ENCODE peak calls at places on chromosomes 11 and 22, in four cellular contexts. T, D, E and X are unnamed samples.
A peak's percentile ranks its signal among the peaks of the same experiment; 100 is the strongest.

GRCh38 chr22:39234867-39235687 is 9.7 kb downstream of the PDGFB start:
- DNase-seq in E (peak; percentile 72), T (peak; percentile 54), D (no peak), X (no peak)

GRCh38 chr11:16194566-16194965 is 161.8 kb downstream of the SOX6 start:
- DNase-seq in D (no peak), E (no peak), T (peak; percentile 81), X (no peak)

GRCh38 chr11:65112551-65113360 is 1.1 kb downstream of the TM7SF2 start:
- DNase-seq in T (peak; percentile 75), E (peak; percentile 82), D (no peak), X (peak; percentile 69)

GRCh38 chr11:68946416-68947090 is 34.2 kb downstream of the MRGPRD start:
- DNase-seq in T (no peak), D (peak; percentile 72), E (no peak), X (no peak)

GRCh38 chr22:37176464-37177061 is 11.5 kb downstream of the C1QTNF6 start:
- DNase-seq in D (peak; percentile 47), T (no peak), E (peak; percentile 65), X (no peak)

GRCh38 chr22:29071261-29072045 is 1.4 kb upstream of the KREMEN1 start:
- DNase-seq in T (peak; percentile 86), D (no peak), E (peak; percentile 67), X (peak; percentile 75)

GRCh38 chr22:44363214-44363979 is 50.6 kb upstream of the SHISAL1 start:
- DNase-seq in E (peak; percentile 61), D (peak; percentile 92), T (no peak), X (no peak)

GRCh38 chr11:44760917-44761545 is 34.3 kb downstream of the TSPAN18 start:
- DNase-seq in D (peak; percentile 92), T (peak; percentile 94), E (no peak), X (no peak)

GRCh38 chr11:116605543-116605942 is 167.2 kb downstream of the BUD13 start:
- DNase-seq in D (peak; percentile 6), E (peak; percentile 67), T (peak; percentile 92), X (peak; percentile 93)

GRCh38 chr11:74442601-74443000 is 24.7 kb downstream of the KCNE3 start:
- DNase-seq in T (no peak), E (no peak), D (peak; percentile 38), X (no peak)

GRCh38 chr11:104956528-104956927 is 11.8 kb downstream of the CASP4 start:
- DNase-seq in D (no peak), T (no peak), E (no peak), X (no peak)

GRCh38 chr11:73192272-73192671 is 25.8 kb upstream of the P2RY2 start:
- DNase-seq in D (no peak), T (no peak), E (no peak), X (no peak)

GRCh38 chr11:27672836-27673464 is 27.3 kb downstream of the BDNF start:
- DNase-seq in E (no peak), D (no peak), T (no peak), X (no peak)

GRCh38 chr11:121578216-121579063 is 125.7 kb upstream of the SORL1-AS1 start:
- DNase-seq in T (no peak), E (no peak), D (no peak), X (no peak)

GRCh38 chr11:67572747-67573419 is 10.7 kb upstream of the GSTP1 start:
- DNase-seq in T (peak; percentile 84), E (peak; percentile 70), D (peak; percentile 45), X (no peak)

GRCh38 chr22:46054091-46054877 is 77.3 kb upstream of the WNT7B start:
- DNase-seq in E (peak; percentile 75), D (no peak), T (no peak), X (no peak)

GRCh38 chr22:30636226-30637077 is 871 bp downstream of the SLC35E4 start:
- DNase-seq in T (peak; percentile 14), D (no peak), E (peak; percentile 65), X (no peak)

GRCh38 chr11:3077846-3078440 is 20.7 kb upstream of the CARS1 start:
- DNase-seq in E (no peak), D (no peak), T (no peak), X (no peak)

GRCh38 chr11:106353031-106353430 is 275.6 kb downstream of the AASDHPPT start:
- DNase-seq in D (no peak), E (no peak), T (no peak), X (no peak)

GRCh38 chr11:76551400-76551799 is 106.6 kb downstream of the EMSY start:
- DNase-seq in D (no peak), T (no peak), E (no peak), X (no peak)

GRCh38 chr11:824942-825341 is 2.8 kb upstream of the CRACR2B start:
- DNase-seq in D (no peak), T (no peak), E (no peak), X (no peak)

GRCh38 chr11:108199446-108200321 is 22.8 kb downstream of the NPAT start:
- DNase-seq in E (no peak), T (no peak), D (peak; percentile 30), X (no peak)

GRCh38 chr11:10898763-10899541 is 41.1 kb upstream of the ZBED5 start:
- DNase-seq in D (no peak), E (no peak), T (no peak), X (no peak)

GRCh38 chr11:95703059-95703458 is 86.5 kb downstream of the FAM76B start:
- DNase-seq in D (no peak), T (no peak), E (no peak), X (no peak)

GRCh38 chr11:23211221-23211620 is 350.9 kb upstream of the CCDC179 start:
- DNase-seq in T (no peak), E (no peak), D (peak; percentile 18), X (no peak)

GRCh38 chr11:120688166-120688565 is 176.6 kb downstream of the GRIK4 start:
- DNase-seq in D (no peak), E (no peak), T (no peak), X (no peak)

GRCh38 chr11:125069796-125070195 is 6.7 kb downstream of the SLC37A2 start:
- DNase-seq in D (no peak), E (no peak), T (no peak), X (no peak)

GRCh38 chr11:76230392-76230791 is 24.1 kb upstream of the WNT11 start:
- DNase-seq in E (no peak), D (no peak), T (no peak), X (no peak)

GRCh38 chr11:84407091-84407490 is 1120.9 kb upstream of the CCDC90B start:
- DNase-seq in T (no peak), E (no peak), D (no peak), X (no peak)

DNA sequence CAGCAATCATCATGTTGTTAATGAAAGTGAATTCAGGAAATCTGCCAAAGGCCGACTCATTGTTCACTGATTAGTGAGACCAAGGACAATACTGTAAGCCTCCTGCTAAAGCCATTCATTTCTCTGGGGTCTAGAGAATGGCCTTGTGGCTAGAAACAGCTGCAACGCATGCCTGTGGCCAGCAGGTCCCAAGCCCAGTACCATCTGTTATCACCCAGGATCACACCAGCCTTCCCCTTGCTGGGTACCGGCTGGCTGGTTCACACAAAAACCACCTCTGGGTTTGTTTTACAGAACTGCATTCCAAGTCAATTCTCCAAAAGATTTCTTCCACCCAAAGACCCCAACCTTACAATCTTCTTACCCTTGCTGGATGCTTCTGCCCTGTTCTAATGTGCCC is 1.1 kb downstream of the PLAAT5 start:
- DNase-seq in E (no peak), D (peak; percentile 42), T (peak; percentile 75), X (no peak)
- TF ChIP-seq CTCF in E (no peak), D (peak; percentile 27), T (peak; percentile 34), X (no peak)

DNA sequence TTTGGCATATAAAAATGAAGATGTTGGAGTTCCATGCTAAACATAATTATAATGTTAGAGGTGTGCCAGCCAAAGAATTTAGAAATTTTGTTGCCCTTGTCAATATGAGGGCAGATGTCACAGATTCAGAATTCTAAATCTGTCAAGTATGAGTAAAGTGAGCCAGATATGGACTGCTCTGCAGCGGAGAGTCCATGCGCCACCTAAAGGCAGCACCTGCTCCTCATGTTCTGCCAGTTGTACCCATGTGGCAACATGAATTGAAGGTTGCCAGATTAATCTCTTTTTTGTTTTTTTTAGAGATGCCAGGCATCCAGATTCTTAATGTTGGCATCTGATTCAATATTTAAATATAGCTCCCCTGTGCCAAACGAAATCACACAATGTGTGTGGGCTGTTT is 678.6 kb upstream of the ANO5 start:
- DNase-seq in E (no peak), T (peak; percentile 27), D (no peak), X (peak; percentile 16)
- TF ChIP-seq CTCF in E (peak; percentile 32), T (peak; percentile 64), D (no peak), X (peak; percentile 47)

GRCh38 chr11:123302751-123303195 is 107.7 kb upstream of the CLMP start:
- DNase-seq in D (peak; percentile 51), E (no peak), T (peak; percentile 27), X (no peak)
- TF ChIP-seq CTCF in D (peak; percentile 50), E (no peak), T (no peak), X (no peak)

DNA sequence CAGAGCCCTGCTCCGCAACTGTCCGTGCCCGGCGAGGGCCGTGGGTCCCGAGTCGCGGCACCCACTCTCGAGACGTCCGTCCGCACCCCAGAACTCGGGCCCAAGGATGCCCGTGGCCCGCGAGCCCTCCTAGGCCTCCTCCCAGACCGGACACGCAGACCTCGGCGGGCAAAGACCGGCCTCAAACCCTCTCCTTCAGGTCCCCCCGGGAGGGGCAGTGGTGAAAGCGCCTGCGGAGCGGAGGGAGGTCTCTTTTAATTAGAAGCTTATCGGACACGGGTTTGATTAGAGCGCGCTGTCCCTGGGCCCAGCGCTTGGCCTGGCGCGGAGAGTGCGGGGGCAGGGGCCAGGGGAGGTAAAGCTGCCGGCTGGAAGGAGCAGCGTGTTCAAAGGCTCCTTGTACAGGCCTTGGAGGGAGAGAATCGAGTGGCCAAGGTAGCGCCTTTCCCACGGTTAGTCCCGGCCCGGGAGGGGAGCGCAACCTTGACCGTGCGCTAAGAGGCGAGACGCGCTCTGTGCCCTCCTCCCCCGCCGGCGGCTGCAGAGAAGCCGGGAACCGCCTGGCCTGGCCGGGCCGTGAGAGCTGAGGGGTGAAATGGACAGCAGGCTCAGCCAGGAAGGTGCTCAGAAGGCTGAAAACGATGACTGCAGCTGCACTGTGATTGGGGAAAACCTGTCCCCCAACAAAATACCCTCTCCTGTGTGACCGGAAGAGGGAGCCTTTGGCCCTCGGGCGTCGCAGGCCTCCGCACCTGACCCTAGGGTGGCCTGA is 4.6 kb downstream of the WT1 start:
- DNase-seq in D (no peak), T (peak; percentile 74), E (no peak), X (peak; percentile 71)
- TF ChIP-seq CTCF in D (peak; percentile 36), T (peak; percentile 57), E (peak; percentile 18), X (peak; percentile 42)

GRCh38 chr11:117820071-117820470 is 4.5 kb downstream of the FXYD2 start:
- DNase-seq in D (no peak), T (no peak), E (peak; percentile 58), X (no peak)

GRCh38 chr11:117818036-117818858 is 6.3 kb downstream of the FXYD2 start:
- DNase-seq in D (peak; percentile 31), E (peak; percentile 49), T (no peak), X (no peak)

GRCh38 chr11:117820516-117820915 is 4.0 kb downstream of the FXYD2 start:
- DNase-seq in E (peak; percentile 22), D (no peak), T (no peak), X (no peak)

GRCh38 chr11:117817213-117818035 is 7.1 kb downstream of the FXYD2 start:
- DNase-seq in D (peak; percentile 83), T (peak; percentile 89), E (peak; percentile 76), X (peak; percentile 94)

GRCh38 chr11:117819096-117820040 is 5.2 kb downstream of the FXYD2 start:
- DNase-seq in E (peak; percentile 55), T (peak; percentile 83), D (peak; percentile 66), X (peak; percentile 78)
- TF ChIP-seq CTCF in E (peak; percentile 27), T (peak; percentile 77), D (peak; percentile 90), X (peak; percentile 68)

DNA sequence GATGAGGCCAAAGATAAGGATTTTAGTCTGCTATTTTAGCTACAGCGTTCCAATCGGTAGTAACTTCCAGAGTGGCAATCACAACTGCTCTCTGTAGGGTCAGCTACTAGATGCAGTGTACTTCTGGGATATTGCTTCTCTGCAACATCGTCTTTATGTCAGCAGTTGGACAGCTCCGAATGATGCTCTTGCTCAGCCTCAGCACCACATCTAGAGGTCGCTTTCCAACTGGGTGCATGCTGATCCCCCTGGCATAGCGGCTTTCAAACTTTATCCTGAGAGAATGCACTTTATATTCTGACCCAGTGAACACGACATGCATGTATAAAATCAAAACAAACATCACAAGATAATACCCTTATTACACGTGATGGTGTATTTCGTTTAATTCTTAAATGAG is 219.6 kb downstream of the C11orf87 start:
- DNase-seq in E (no peak), D (peak; percentile 46), T (peak; percentile 77), X (peak; percentile 50)
- TF ChIP-seq CTCF in E (no peak), D (peak; percentile 36), T (peak; percentile 50), X (peak; percentile 7)